ENCODE peak calls at places on chromosomes 12 and 14, in five cellular contexts. F is ascending aorta, R is MM.1S, K is spleen, Z is left lung. U is an unnamed sample.

GRCh38 chr12:124906606-124907261 is 7.7 kb downstream of the UBC start:
- DNase-seq in Z (peak; percentile 88), F (peak; percentile 95), R (peak; percentile 88), K (peak; percentile 85), U (no peak)

GRCh38 chr14:74508292-74508731 is 14.7 kb downstream of the ISCA2 start:
- DNase-seq in F (peak; percentile 58), K (peak; percentile 51), Z (peak; percentile 24), R (no peak), U (peak; percentile 46)

GRCh38 chr12:28484157-28484556 is 293.9 kb downstream of the CCDC91 start:
- DNase-seq in Z (no peak), F (no peak), R (no peak), K (no peak), U (no peak)

GRCh38 chr14:75981426-75981825 is 369 bp downstream of the TGFB3 start:
- DNase-seq in Z (no peak), F (peak; percentile 68), R (peak; percentile 19), K (no peak), U (no peak)

GRCh38 chr12:39103552-39104165 is 198.3 kb upstream of the CPNE8 start:
- DNase-seq in F (no peak), R (peak; percentile 59), K (no peak), Z (no peak), U (no peak)

GRCh38 chr14:61925043-61925442 is 162.8 kb downstream of the SNAPC1 start:
- DNase-seq in K (no peak), Z (no peak), R (no peak), F (no peak), U (no peak)

GRCh38 chr14:96978525-96979272 is 181.5 kb downstream of the VRK1 start:
- DNase-seq in F (no peak), R (no peak), Z (no peak), K (no peak), U (no peak)

GRCh38 chr14:90487031-90487430 is 90.2 kb downstream of the CALM1 start:
- DNase-seq in F (no peak), Z (no peak), R (no peak), K (peak; percentile 84), U (no peak)

GRCh38 chr14:61568572-61569011 is 126.7 kb upstream of the HIF1A start:
- DNase-seq in Z (peak; percentile 63), R (peak; percentile 42), K (peak; percentile 95), F (peak; percentile 67), U (peak; percentile 90)

DNA sequence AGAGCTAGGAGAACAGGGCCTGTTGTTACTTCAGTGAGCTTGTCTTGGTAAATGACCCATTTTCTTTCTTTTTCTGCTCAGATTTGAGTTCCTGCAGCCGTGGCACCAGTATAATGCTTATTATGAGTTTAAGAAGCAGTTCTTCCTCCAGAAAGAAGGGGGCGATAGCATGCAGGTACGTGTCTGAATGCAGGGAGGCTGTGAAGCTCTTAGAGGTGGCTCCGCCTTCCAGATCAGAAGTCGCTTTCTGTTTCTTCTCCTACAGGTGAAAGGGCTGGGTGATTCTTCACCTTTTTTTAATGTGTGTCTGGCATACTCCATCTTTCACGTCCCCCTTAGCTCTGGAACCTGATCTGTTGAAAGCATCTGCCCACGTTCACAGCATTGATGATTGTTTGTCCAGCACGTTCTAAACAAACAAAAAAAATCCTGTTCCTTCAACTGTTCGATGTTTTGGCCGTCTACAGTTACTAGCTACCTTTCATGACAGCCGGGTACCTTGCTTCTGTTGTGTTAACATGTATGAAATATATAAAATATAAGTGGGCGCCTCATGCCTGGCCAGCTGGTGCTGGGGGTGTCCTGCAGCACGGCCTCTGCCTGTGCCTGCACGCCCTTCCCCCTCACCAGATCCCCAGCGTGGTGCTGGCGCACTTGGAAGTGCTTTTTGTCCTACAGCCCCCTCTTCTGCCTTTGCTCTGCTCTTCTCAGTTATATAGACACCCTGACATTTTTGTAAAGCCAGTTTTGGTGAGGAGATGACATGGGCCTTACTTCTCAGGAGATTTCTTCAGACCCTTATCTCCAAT is 44.6 kb downstream of the SFSWAP start:
- DNase-seq in R (no peak), K (peak; percentile 48), F (no peak), Z (no peak), U (no peak)
- TF ChIP-seq CTCF in R (peak; percentile 22), K (peak; percentile 47), F (peak; percentile 10), Z (peak; percentile 12), U (no peak)

DNA sequence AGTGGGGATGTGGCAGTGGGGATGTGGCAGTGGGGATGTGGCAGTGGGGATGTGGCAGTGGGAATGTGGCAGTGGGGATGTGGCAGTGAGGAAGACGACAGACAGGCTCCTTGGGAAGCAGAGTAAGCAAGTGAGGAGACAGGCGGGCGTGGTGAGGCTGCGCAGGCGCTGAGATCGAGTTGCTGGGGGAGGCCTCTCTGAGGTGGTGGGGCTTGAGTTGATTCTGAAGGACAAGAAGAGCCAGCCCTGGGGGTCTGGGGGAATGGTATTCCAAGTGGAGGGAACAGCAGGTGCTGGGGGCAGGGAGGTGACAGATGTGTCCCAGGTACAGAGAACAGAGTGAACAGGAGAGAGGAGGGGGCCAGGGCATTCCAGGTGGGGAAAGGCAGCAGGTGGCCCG is 33.8 kb upstream of the TSPAN9 start:
- DNase-seq in F (no peak), K (peak; percentile 56), Z (no peak), R (no peak), U (no peak)
- H3K4me1 ChIP-seq in F (peaks cover 4% of the 10 kb centered on the region), K (peaks cover 12% of the 10 kb centered on the region), Z (no peaks in the 10 kb centered on the region), R (no peaks in the 10 kb centered on the region), U (no peaks in the 10 kb centered on the region)

GRCh38 chr14:25048170-25049126 is 1.5 kb downstream of the STXBP6 start:
- DNase-seq in Z (no peak), F (peak; percentile 65), R (no peak), K (no peak), U (no peak)
- H3K27ac ChIP-seq in Z (peak overlapping the region; percentile 39), F (no peak overlapping the region), R (no peak overlapping the region), K (no peak overlapping the region), U (no peak overlapping the region)

DNA sequence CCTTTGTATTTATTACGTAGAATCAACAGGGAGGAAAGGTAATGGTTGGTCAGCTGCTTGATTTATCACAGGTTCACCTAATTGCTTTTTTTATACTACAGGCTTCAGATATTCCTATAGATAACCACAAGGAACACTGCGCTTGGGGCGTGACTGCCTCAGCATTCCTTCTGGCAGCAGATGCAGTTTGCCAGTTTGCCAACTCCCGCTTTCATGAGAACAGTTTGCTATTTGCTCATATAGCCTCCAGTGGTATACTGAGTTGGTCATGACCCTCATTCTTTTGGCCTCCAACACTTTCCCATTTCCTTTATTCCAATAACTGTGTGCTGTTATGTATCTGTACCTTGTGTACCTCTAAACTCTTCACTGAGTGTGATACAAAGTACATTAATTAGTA is 38.6 kb upstream of the ACSM4 start:
- DNase-seq in R (no peak), Z (no peak), F (no peak), K (no peak), U (no peak)
- TF ChIP-seq CTCF in R (no peak), Z (no peak), F (no peak), K (no peak), U (no peak)